ENCODE peak calls at places on chromosomes 3 and 15, in seven cellular contexts. One of them, this sample, is unnamed.

GRCh38 chr15:96234109-96234892 is 96.2 kb upstream of the NR2F2 start:
- DNase-seq in right lobe of liver: no peak
- DNase-seq in PC-3: peak
- DNase-seq in kidney epithelial cell: no peak
- DNase-seq in esophagus muscularis mucosa: no peak
- DNase-seq in AG09309: peak
- DNase-seq in HFFc6: peak
- DNase-seq in this sample: peak

GRCh38 chr3:108780235-108780634 is 23.0 kb upstream of the RETNLB start:
- DNase-seq in right lobe of liver: no peak
- DNase-seq in PC-3: no peak
- DNase-seq in kidney epithelial cell: no peak
- DNase-seq in esophagus muscularis mucosa: no peak
- DNase-seq in AG09309: no peak
- DNase-seq in HFFc6: no peak
- DNase-seq in this sample: no peak

GRCh38 chr3:15557511-15557946 is 36.0 kb upstream of the COLQ start:
- DNase-seq in right lobe of liver: no peak
- DNase-seq in PC-3: peak
- DNase-seq in kidney epithelial cell: peak
- DNase-seq in esophagus muscularis mucosa: peak
- DNase-seq in AG09309: peak
- DNase-seq in HFFc6: peak
- DNase-seq in this sample: peak

GRCh38 chr3:194664857-194665256 is 7.1 kb downstream of the LSG1 start:
- DNase-seq in right lobe of liver: no peak
- DNase-seq in PC-3: peak
- DNase-seq in kidney epithelial cell: no peak
- DNase-seq in esophagus muscularis mucosa: no peak
- DNase-seq in AG09309: no peak
- DNase-seq in HFFc6: no peak
- DNase-seq in this sample: no peak

GRCh38 chr3:52393959-52394670 is 50.8 kb downstream of the SEMA3G start:
- DNase-seq in right lobe of liver: peak
- DNase-seq in PC-3: no peak
- DNase-seq in kidney epithelial cell: no peak
- DNase-seq in esophagus muscularis mucosa: no peak
- DNase-seq in AG09309: no peak
- DNase-seq in HFFc6: no peak
- DNase-seq in this sample: no peak

GRCh38 chr15:72135719-72136118 is 17.5 kb downstream of the SENP8 start:
- DNase-seq in right lobe of liver: no peak
- DNase-seq in PC-3: no peak
- DNase-seq in kidney epithelial cell: no peak
- DNase-seq in esophagus muscularis mucosa: no peak
- DNase-seq in AG09309: no peak
- DNase-seq in HFFc6: no peak
- DNase-seq in this sample: no peak

GRCh38 chr3:8464668-8465067 is 37.0 kb upstream of the LMCD1 start:
- DNase-seq in right lobe of liver: no peak
- DNase-seq in PC-3: no peak
- DNase-seq in kidney epithelial cell: no peak
- DNase-seq in esophagus muscularis mucosa: no peak
- DNase-seq in AG09309: no peak
- DNase-seq in HFFc6: no peak
- DNase-seq in this sample: no peak

GRCh38 chr3:53166781-53167291 is 5.8 kb downstream of the PRKCD start:
- DNase-seq in right lobe of liver: peak
- DNase-seq in PC-3: peak
- DNase-seq in kidney epithelial cell: no peak
- DNase-seq in esophagus muscularis mucosa: no peak
- DNase-seq in AG09309: no peak
- DNase-seq in HFFc6: peak
- DNase-seq in this sample: no peak

GRCh38 chr3:127404614-127405598 is 117.1 kb upstream of the PRR20G start:
- DNase-seq in right lobe of liver: peak
- DNase-seq in PC-3: no peak
- DNase-seq in kidney epithelial cell: no peak
- DNase-seq in esophagus muscularis mucosa: no peak
- DNase-seq in AG09309: no peak
- DNase-seq in HFFc6: no peak
- DNase-seq in this sample: peak

GRCh38 chr3:37031115-37031682 is 37.9 kb downstream of the MLH1 start:
- DNase-seq in right lobe of liver: no peak
- DNase-seq in PC-3: no peak
- DNase-seq in kidney epithelial cell: no peak
- DNase-seq in esophagus muscularis mucosa: no peak
- DNase-seq in AG09309: no peak
- DNase-seq in HFFc6: no peak
- DNase-seq in this sample: no peak

GRCh38 chr15:49688135-49688790 is 67.4 kb downstream of the DTWD1 start:
- DNase-seq in right lobe of liver: no peak
- DNase-seq in PC-3: no peak
- DNase-seq in kidney epithelial cell: no peak
- DNase-seq in esophagus muscularis mucosa: no peak
- DNase-seq in AG09309: no peak
- DNase-seq in HFFc6: no peak
- DNase-seq in this sample: no peak

GRCh38 chr15:58985443-58985842 is 2.0 kb upstream of the RNF111 start:
- DNase-seq in right lobe of liver: no peak
- DNase-seq in PC-3: no peak
- DNase-seq in kidney epithelial cell: no peak
- DNase-seq in esophagus muscularis mucosa: no peak
- DNase-seq in AG09309: no peak
- DNase-seq in HFFc6: no peak
- DNase-seq in this sample: peak

GRCh38 chr3:127044996-127045395 is 62.1 kb downstream of the PLXNA1 start:
- DNase-seq in right lobe of liver: peak
- DNase-seq in PC-3: peak
- DNase-seq in kidney epithelial cell: no peak
- DNase-seq in esophagus muscularis mucosa: no peak
- DNase-seq in AG09309: no peak
- DNase-seq in HFFc6: no peak
- DNase-seq in this sample: peak

GRCh38 chr3:153210660-153211059 is 48.6 kb downstream of the RAP2B start:
- DNase-seq in right lobe of liver: no peak
- DNase-seq in PC-3: no peak
- DNase-seq in kidney epithelial cell: no peak
- DNase-seq in esophagus muscularis mucosa: no peak
- DNase-seq in AG09309: peak
- DNase-seq in HFFc6: no peak
- DNase-seq in this sample: peak

GRCh38 chr3:46495901-46496456 is 1.8 kb upstream of the RTP3 start:
- DNase-seq in right lobe of liver: no peak
- DNase-seq in PC-3: peak
- DNase-seq in kidney epithelial cell: no peak
- DNase-seq in esophagus muscularis mucosa: no peak
- DNase-seq in AG09309: peak
- DNase-seq in HFFc6: peak
- DNase-seq in this sample: no peak

GRCh38 chr3:37812497-37812896 is 49.2 kb upstream of the CTDSPL start:
- DNase-seq in right lobe of liver: no peak
- DNase-seq in PC-3: no peak
- DNase-seq in kidney epithelial cell: no peak
- DNase-seq in esophagus muscularis mucosa: no peak
- DNase-seq in AG09309: no peak
- DNase-seq in HFFc6: no peak
- DNase-seq in this sample: no peak

GRCh38 chr3:190323241-190323617 is 983 bp upstream of the CLDN1 start:
- DNase-seq in right lobe of liver: no peak
- DNase-seq in PC-3: no peak
- DNase-seq in kidney epithelial cell: no peak
- DNase-seq in esophagus muscularis mucosa: no peak
- DNase-seq in AG09309: no peak
- DNase-seq in HFFc6: no peak
- DNase-seq in this sample: no peak

GRCh38 chr3:136142592-136142991 is 53.5 kb downstream of the MSL2 start:
- DNase-seq in right lobe of liver: no peak
- DNase-seq in PC-3: peak
- DNase-seq in kidney epithelial cell: peak
- DNase-seq in esophagus muscularis mucosa: no peak
- DNase-seq in AG09309: peak
- DNase-seq in HFFc6: peak
- DNase-seq in this sample: peak

GRCh38 chr3:110237091-110237615 is 834.5 kb upstream of the NECTIN3 start:
- DNase-seq in right lobe of liver: no peak
- DNase-seq in PC-3: no peak
- DNase-seq in kidney epithelial cell: no peak
- DNase-seq in esophagus muscularis mucosa: no peak
- DNase-seq in AG09309: no peak
- DNase-seq in HFFc6: no peak
- DNase-seq in this sample: no peak

GRCh38 chr3:60754617-60755016 is 496.6 kb downstream of the FHIT start:
- DNase-seq in right lobe of liver: no peak
- DNase-seq in PC-3: no peak
- DNase-seq in kidney epithelial cell: no peak
- DNase-seq in esophagus muscularis mucosa: no peak
- DNase-seq in AG09309: no peak
- DNase-seq in HFFc6: peak
- DNase-seq in this sample: no peak

GRCh38 chr3:60752800-60753199 is 498.5 kb downstream of the FHIT start:
- DNase-seq in right lobe of liver: no peak
- DNase-seq in PC-3: no peak
- DNase-seq in kidney epithelial cell: no peak
- DNase-seq in esophagus muscularis mucosa: no peak
- DNase-seq in AG09309: peak
- DNase-seq in HFFc6: peak
- DNase-seq in this sample: no peak

GRCh38 chr3:60756231-60756630 is 495.0 kb downstream of the FHIT start:
- DNase-seq in right lobe of liver: no peak
- DNase-seq in PC-3: peak
- DNase-seq in kidney epithelial cell: no peak
- DNase-seq in esophagus muscularis mucosa: no peak
- DNase-seq in AG09309: no peak
- DNase-seq in HFFc6: peak
- DNase-seq in this sample: no peak

GRCh38 chr3:60756636-60757035 is 494.6 kb downstream of the FHIT start:
- DNase-seq in right lobe of liver: no peak
- DNase-seq in PC-3: no peak
- DNase-seq in kidney epithelial cell: no peak
- DNase-seq in esophagus muscularis mucosa: no peak
- DNase-seq in AG09309: no peak
- DNase-seq in HFFc6: peak
- DNase-seq in this sample: no peak

DNA sequence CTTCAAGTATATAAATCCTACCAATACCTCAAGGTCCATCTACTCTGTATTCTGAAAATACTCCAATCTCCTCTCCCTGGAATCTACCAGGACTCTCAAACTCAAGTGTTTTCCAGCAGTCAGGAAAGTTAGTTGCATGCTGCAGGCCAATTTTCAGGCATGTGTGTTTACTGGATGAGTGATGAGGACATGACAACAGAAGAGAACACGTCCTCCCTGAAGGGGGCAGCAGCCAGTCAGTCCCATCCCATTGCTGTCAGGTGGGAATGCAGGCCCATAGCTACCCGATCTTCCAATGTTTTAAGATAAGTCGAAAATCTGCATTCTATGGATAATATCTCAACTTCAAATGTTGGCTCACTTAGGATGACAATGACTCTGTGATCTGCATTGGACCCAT is 496.2 kb downstream of the FHIT start:
- DNase-seq in right lobe of liver: no peak
- DNase-seq in PC-3: peak
- DNase-seq in kidney epithelial cell: no peak
- DNase-seq in esophagus muscularis mucosa: no peak
- DNase-seq in AG09309: no peak
- DNase-seq in HFFc6: no peak
- DNase-seq in this sample: peak
- TF ChIP-seq CTCF in right lobe of liver: peak
- TF ChIP-seq CTCF in PC-3: peak
- TF ChIP-seq CTCF in kidney epithelial cell: peak
- TF ChIP-seq CTCF in esophagus muscularis mucosa: no peak
- TF ChIP-seq CTCF in AG09309: peak
- TF ChIP-seq CTCF in HFFc6: peak
- TF ChIP-seq CTCF in this sample: peak

DNA sequence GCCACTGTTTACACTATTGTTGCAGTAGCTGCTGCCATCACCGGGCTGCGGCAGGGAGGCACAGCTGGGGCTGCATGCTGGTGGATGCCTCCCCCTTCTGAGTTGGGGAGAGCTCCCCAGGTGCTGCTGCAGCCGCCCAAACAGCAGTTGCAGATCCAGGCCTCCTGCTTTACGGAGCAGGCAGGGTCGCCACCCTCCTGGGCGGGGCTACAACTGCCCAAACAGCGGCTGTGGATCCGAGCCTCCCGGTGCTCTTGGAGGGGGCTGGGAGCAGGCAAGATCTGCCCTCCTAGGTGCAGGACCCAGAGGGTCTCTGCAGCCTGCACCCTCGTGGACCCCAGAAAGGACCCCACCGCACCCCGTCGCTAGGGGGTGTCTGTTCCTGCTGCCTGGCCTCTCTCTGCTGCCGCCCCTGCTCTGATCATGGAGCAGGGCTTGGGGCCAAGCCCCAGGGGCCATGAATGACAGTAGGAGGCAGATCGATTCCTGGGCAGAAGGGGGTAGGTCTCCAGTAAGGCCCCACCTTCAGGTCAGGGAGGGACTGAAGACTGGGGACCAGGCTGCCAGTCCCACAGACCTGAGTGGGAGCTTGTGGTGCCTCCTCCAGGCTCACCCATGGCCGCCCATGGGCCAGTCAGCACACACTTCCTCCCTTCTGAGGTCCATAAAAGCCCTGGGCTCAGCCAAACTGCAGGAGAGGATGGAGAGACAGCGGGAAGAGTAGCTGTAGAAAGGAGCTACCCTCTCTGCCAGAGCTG is 4.5 kb upstream of the SKIC8 start:
- DNase-seq in right lobe of liver: no peak
- DNase-seq in PC-3: no peak
- DNase-seq in kidney epithelial cell: no peak
- DNase-seq in esophagus muscularis mucosa: no peak
- DNase-seq in AG09309: no peak
- DNase-seq in HFFc6: no peak
- DNase-seq in this sample: no peak
- TF ChIP-seq CTCF in right lobe of liver: no peak
- TF ChIP-seq CTCF in PC-3: no peak
- TF ChIP-seq CTCF in kidney epithelial cell: no peak
- TF ChIP-seq CTCF in esophagus muscularis mucosa: no peak
- TF ChIP-seq CTCF in AG09309: no peak
- TF ChIP-seq CTCF in HFFc6: peak
- TF ChIP-seq CTCF in this sample: no peak

GRCh38 chr3:158091526-158091925 is 14.7 kb downstream of the SHOX2 start:
- DNase-seq in right lobe of liver: no peak
- DNase-seq in PC-3: no peak
- DNase-seq in kidney epithelial cell: no peak
- DNase-seq in esophagus muscularis mucosa: no peak
- DNase-seq in AG09309: no peak
- DNase-seq in HFFc6: peak
- DNase-seq in this sample: no peak
- TF ChIP-seq CTCF in right lobe of liver: no peak
- TF ChIP-seq CTCF in PC-3: no peak
- TF ChIP-seq CTCF in kidney epithelial cell: peak
- TF ChIP-seq CTCF in esophagus muscularis mucosa: no peak
- TF ChIP-seq CTCF in AG09309: peak
- TF ChIP-seq CTCF in HFFc6: peak
- TF ChIP-seq CTCF in this sample: no peak

DNA sequence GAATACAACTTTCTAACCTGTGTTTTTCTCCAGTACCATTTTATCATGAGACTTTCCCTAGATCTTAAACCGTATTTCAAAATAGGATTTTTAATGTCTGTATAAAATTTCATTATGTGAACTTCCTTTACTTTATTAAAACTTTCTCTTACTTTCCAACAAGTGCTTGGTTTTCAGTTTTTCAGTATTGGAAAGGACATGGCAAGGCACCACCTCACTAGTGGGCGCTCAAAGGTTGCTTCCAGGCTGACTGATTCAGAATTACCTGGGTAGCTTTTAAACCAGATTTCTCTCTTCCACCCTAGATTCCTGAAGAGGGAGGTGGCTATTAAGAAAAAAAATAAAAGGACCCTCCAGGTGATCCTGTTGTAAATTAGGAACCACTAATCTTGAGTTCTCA is 236.6 kb downstream of the SOX2 start:
- DNase-seq in right lobe of liver: no peak
- DNase-seq in PC-3: peak
- DNase-seq in kidney epithelial cell: no peak
- DNase-seq in esophagus muscularis mucosa: no peak
- DNase-seq in AG09309: no peak
- DNase-seq in HFFc6: no peak
- DNase-seq in this sample: peak
- TF ChIP-seq CTCF in right lobe of liver: no peak
- TF ChIP-seq CTCF in PC-3: peak
- TF ChIP-seq CTCF in kidney epithelial cell: peak
- TF ChIP-seq CTCF in esophagus muscularis mucosa: no peak
- TF ChIP-seq CTCF in AG09309: no peak
- TF ChIP-seq CTCF in HFFc6: no peak
- TF ChIP-seq CTCF in this sample: peak

This sample was measured in MCF 10A.